ENCODE peak calls at places on chromosomes 2 and 18, in eight cellular contexts. I is GM12878, L is endothelial cell of umbilical vein, U is HCT116, C is H1, J is SK-N-SH, S is HepG2, Q is K562. A is an unnamed sample. For H3K9me3, the result is how much of the 10 kb centered on the place peaks cover.

GRCh38 chr2:127661072-127661618 is 14.2 kb downstream of the LIMS2 start:
- DNase-seq in I (no peak), L (no peak), U (no peak), C (no peak), J (no peak), S (no peak), Q (no peak), A (no peak)

GRCh38 chr2:68031546-68032160 is 31.2 kb downstream of the C1D start:
- DNase-seq in I (peak), L (peak), U (peak), C (no peak), J (peak), S (peak), Q (peak), A (peak)

GRCh38 chr2:11621465-11621864 is 48.5 kb downstream of the NTSR2 start:
- DNase-seq in I (no peak), L (no peak), U (no peak), C (no peak), J (no peak), S (no peak), Q (no peak), A (no peak)

GRCh38 chr2:230680463-230681195 is 32.0 kb upstream of the CAB39 start:
- DNase-seq in I (no peak), L (no peak), U (no peak), C (no peak), J (no peak), S (no peak), Q (no peak), A (no peak)

GRCh38 chr18:6775237-6775636 is 45.7 kb downstream of the ARHGAP28 start:
- DNase-seq in I (no peak), L (no peak), U (no peak), C (no peak), J (no peak), S (no peak), Q (no peak), A (no peak)

GRCh38 chr2:157587576-157587975 is 41.1 kb downstream of the ACVR1C start:
- DNase-seq in I (no peak), L (no peak), U (no peak), C (no peak), J (no peak), S (no peak), Q (no peak), A (no peak)

GRCh38 chr2:24015562-24016375 is 5.9 kb downstream of the MFSD2B start:
- DNase-seq in I (no peak), L (peak), U (no peak), C (no peak), J (peak), S (peak), Q (no peak), A (no peak)

GRCh38 chr2:3335001-3335400 is 42.6 kb downstream of the EIPR1 start:
- DNase-seq in I (no peak), L (no peak), U (no peak), C (no peak), J (no peak), S (no peak), Q (no peak), A (no peak)

GRCh38 chr2:74703373-74703772 is 49.3 kb downstream of the SEMA4F start:
- DNase-seq in I (no peak), L (no peak), U (no peak), C (no peak), J (no peak), S (no peak), Q (no peak), A (no peak)

GRCh38 chr18:59675346-59675745 is 21.9 kb downstream of the CCBE1 start:
- DNase-seq in I (no peak), L (no peak), U (no peak), C (no peak), J (no peak), S (no peak), Q (no peak), A (no peak)

GRCh38 chr2:20484810-20485611 is 38.1 kb downstream of the RHOB start:
- DNase-seq in I (no peak), L (no peak), U (no peak), C (no peak), J (no peak), S (no peak), Q (no peak), A (no peak)

GRCh38 chr18:57269756-57270534 is 82.4 kb upstream of the ST8SIA3 start:
- DNase-seq in I (no peak), L (no peak), U (no peak), C (no peak), J (no peak), S (no peak), Q (no peak), A (no peak)

GRCh38 chr2:36818542-36818941 is 122.0 kb downstream of the VIT start:
- DNase-seq in I (no peak), L (no peak), U (no peak), C (no peak), J (no peak), S (no peak), Q (no peak), A (no peak)

GRCh38 chr2:176648691-176649297 is 379.6 kb downstream of the MTX2 start:
- DNase-seq in I (no peak), L (no peak), U (no peak), C (no peak), J (no peak), S (no peak), Q (no peak), A (no peak)

GRCh38 chr18:79169958-79170555 is 100.9 kb downstream of the ATP9B start:
- DNase-seq in I (no peak), L (peak), U (no peak), C (no peak), J (no peak), S (peak), Q (no peak), A (no peak)

GRCh38 chr2:45554764-45555163 is 56.3 kb downstream of the SRBD1 start:
- DNase-seq in I (no peak), L (peak), U (no peak), C (no peak), J (no peak), S (no peak), Q (no peak), A (no peak)

GRCh38 chr18:35770360-35770759 is 188.8 kb downstream of the GALNT1 start:
- DNase-seq in I (no peak), L (no peak), U (no peak), C (no peak), J (no peak), S (no peak), Q (no peak), A (no peak)

GRCh38 chr18:61980355-61980754 is 87.5 kb upstream of the RNF152 start:
- DNase-seq in I (no peak), L (no peak), U (no peak), C (no peak), J (no peak), S (no peak), Q (no peak), A (no peak)
- TF ChIP-seq POLR2AphosphoS5 in I (no peak), L (no peak), U (no peak), C (no peak), J (no peak), S (no peak), Q (no peak), A (no peak)

GRCh38 chr2:160092445-160092844 is 30.0 kb upstream of the PLA2R1 start:
- DNase-seq in I (no peak), L (no peak), U (no peak), C (no peak), J (no peak), S (no peak), Q (no peak), A (no peak)
- H3K9me3 ChIP-seq in I (under half), L (under half), U (under half), C (under half), J (under half), S (under half), Q (under half), A (under half)

GRCh38 chr18:29596959-29597358 is 1420.0 kb upstream of the CDH2 start:
- DNase-seq in I (no peak), L (no peak), U (no peak), C (no peak), J (no peak), S (no peak), Q (no peak), A (no peak)

GRCh38 chr18:29588446-29589100 is 1411.6 kb upstream of the CDH2 start:
- DNase-seq in I (no peak), L (no peak), U (no peak), C (no peak), J (no peak), S (no peak), Q (no peak), A (no peak)

GRCh38 chr18:29594494-29594893 is 1417.6 kb upstream of the CDH2 start:
- DNase-seq in I (no peak), L (no peak), U (no peak), C (no peak), J (no peak), S (no peak), Q (no peak), A (no peak)
- H3K9ac ChIP-seq in I (no peak), L (no peak), U (no peak), C (no peak), J (no peak), S (no peak), Q (no peak), A (no peak)

DNA sequence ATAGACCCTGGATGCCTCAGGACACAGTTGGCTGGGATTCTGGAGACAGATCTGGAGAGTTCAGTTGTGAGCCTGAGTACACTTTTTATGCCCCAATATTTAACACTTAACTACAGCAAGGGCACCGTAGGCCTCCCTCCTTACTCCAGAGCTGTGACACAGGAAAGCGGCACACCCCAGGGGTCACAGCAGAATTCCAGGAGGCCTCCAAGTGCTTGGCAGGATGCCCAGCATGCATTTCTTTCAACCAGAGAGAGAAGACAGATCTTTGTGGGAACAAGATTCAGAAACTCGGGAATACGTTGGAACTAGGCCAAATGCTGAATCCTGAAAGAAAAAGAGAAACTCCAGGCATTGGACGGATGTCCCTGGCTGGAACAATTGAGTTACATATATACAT is 199.2 kb upstream of the NT5C1B start:
- DNase-seq in I (no peak), L (peak), U (no peak), C (no peak), J (no peak), S (no peak), Q (no peak), A (peak)
- TF ChIP-seq POLR2AphosphoS5 in I (no peak), L (no peak), U (no peak), C (no peak), J (no peak), S (no peak), Q (no peak), A (no peak)

GRCh38 chr2:170207901-170208300 is 30.0 kb downstream of the MYO3B start:
- DNase-seq in I (no peak), L (no peak), U (no peak), C (no peak), J (no peak), S (no peak), Q (no peak), A (no peak)

GRCh38 chr2:170212625-170213280 is 34.8 kb downstream of the MYO3B start:
- DNase-seq in I (peak), L (no peak), U (no peak), C (no peak), J (no peak), S (no peak), Q (no peak), A (no peak)

GRCh38 chr2:170206246-170206645 is 28.3 kb downstream of the MYO3B start:
- DNase-seq in I (no peak), L (no peak), U (no peak), C (no peak), J (no peak), S (no peak), Q (no peak), A (no peak)

GRCh38 chr2:170206805-170207407 is 29.0 kb downstream of the MYO3B start:
- DNase-seq in I (no peak), L (no peak), U (no peak), C (no peak), J (no peak), S (no peak), Q (peak), A (no peak)

GRCh38 chr2:170208967-170209366 is 31.0 kb downstream of the MYO3B start:
- DNase-seq in I (no peak), L (no peak), U (no peak), C (no peak), J (no peak), S (no peak), Q (no peak), A (no peak)
- H3K9me3 ChIP-seq in I (under half), L (under half), U (under half), C (under half), J (under half), S (under half), Q (under half), A (under half)

DNA sequence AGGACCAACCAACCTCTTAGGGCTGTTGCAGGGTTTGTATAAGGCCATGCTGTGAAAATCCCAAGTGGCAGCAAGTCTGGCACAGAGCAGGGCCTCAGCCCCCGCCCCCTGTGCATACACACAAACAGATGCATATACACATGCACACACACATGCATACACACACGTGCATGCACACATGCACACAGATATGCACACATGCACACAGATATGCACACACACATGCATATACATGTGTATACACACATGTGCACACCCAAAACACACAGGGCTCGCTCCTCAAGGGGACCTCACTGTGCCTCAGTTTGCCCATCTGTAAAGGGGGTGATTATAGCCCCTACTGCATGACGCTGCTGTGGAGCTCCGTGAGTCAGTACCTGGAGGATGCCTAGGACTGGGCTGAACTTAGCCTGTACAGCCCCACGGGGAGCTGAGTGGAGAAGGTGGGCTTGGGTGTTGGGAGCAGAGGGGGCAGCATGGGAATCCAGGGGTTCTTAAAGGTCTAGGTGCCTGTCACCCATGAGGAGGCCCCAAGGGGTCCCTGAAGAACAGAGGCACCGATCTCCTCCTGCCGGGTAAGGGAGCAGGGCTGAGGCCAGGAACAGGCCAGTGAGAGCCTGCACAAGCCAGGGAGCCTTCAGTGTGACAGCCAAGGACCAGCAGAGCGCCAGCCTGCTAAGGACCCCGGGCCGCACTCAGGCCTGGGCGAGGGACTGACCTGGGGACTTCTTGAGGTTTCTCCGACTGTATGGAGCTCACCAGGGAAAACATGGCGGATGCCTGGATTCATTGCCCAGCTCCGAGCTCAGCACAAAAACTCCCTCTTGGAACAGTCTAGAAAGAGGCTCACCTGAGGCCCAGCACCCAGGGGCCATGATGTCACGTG is 24.0 kb upstream of the ALPI start:
- DNase-seq in I (no peak), L (no peak), U (no peak), C (no peak), J (no peak), S (no peak), Q (no peak), A (no peak)
- H3K9ac ChIP-seq in I (no peak), L (no peak), U (no peak), C (no peak), J (no peak), S (no peak), Q (no peak), A (no peak)

A was measured in SK-N-MC.